ENCODE peak calls at places on chromosomes 12 and 14, in four cellular contexts. R is activated T-helper 9 cell treated with anti-CD3 and anti-CD28 coated beads, Interleukin-2, amount 50 U/mL, for 16 hours; V is amniotic stem cell; I is nucleus accumbens. O is an unnamed sample.

GRCh38 chr14:64997108-64997794 is 10.6 kb downstream of the FNTB start:
- DNase-seq in I (no peak), V (no peak), R (no peak), O (no peak)

GRCh38 chr14:102592969-102593840 is 756 bp downstream of the RCOR1 start:
- DNase-seq in R (peak; percentile 49), V (peak; percentile 40), I (no peak), O (peak; percentile 52)

GRCh38 chr12:64616221-64616620 is 5.9 kb downstream of the RASSF3 start:
- DNase-seq in I (no peak), V (no peak), R (no peak), O (no peak)

GRCh38 chr12:131052891-131053290 is 99.2 kb downstream of the ADGRD1 start:
- DNase-seq in R (no peak), I (no peak), V (no peak), O (no peak)

GRCh38 chr12:69555461-69555860 is 29.8 kb upstream of the CCT2 start:
- DNase-seq in R (no peak), V (peak; percentile 76), I (no peak), O (no peak)

GRCh38 chr14:89240414-89240813 is 176.6 kb downstream of the FOXN3 start:
- DNase-seq in I (no peak), R (no peak), V (no peak), O (no peak)

GRCh38 chr14:55638665-55639064 is 58.7 kb downstream of the KTN1 start:
- DNase-seq in I (no peak), V (no peak), R (no peak), O (no peak)

GRCh38 chr12:14239935-14240872 is 125.3 kb upstream of the ATF7IP start:
- DNase-seq in I (no peak), V (no peak), R (no peak), O (no peak)

GRCh38 chr12:6383572-6384498 is at the start of gene LTBR:
- DNase-seq in V (peak; percentile 89), I (no peak), R (no peak), O (no peak)

GRCh38 chr12:110694330-110694891 is 5.5 kb upstream of the HVCN1 start:
- DNase-seq in R (no peak), V (no peak), I (no peak), O (no peak)

GRCh38 chr14:53807580-53807979 is 149.0 kb downstream of the BMP4 start:
- DNase-seq in R (no peak), V (no peak), I (no peak), O (no peak)

GRCh38 chr14:48111151-48111550 is 435.7 kb upstream of the MDGA2 start:
- DNase-seq in V (no peak), I (no peak), R (no peak), O (no peak)

GRCh38 chr12:90368081-90368480 is 586.9 kb downstream of the CCER1 start:
- DNase-seq in V (no peak), I (no peak), R (no peak), O (no peak)

GRCh38 chr14:93219103-93219726 is 12.2 kb downstream of the UBR7 start:
- DNase-seq in R (no peak), V (peak; percentile 31), I (no peak), O (peak; percentile 16)

GRCh38 chr12:46300906-46301305 is 32.1 kb upstream of the SLC38A1 start:
- DNase-seq in V (no peak), I (no peak), R (no peak), O (no peak)

GRCh38 chr14:89013098-89013504 is 188.7 kb downstream of the TTC8 start:
- DNase-seq in R (no peak), V (no peak), I (no peak), O (no peak)

GRCh38 chr14:77936138-77936639 is 136.3 kb downstream of the ADCK1 start:
- DNase-seq in I (no peak), V (no peak), R (no peak), O (no peak)